ENCODE peak calls at places on chromosomes 11 and 22, in eight cellular contexts. I is HTR-8/SVneo; C is nucleus accumbens; A is astrocyte of the hippocampus; M is NCI-H1694; Y is heart right ventricle; Z is activated CD4-positive, alpha-beta T cell treated with anti-CD3 and anti-CD28 coated beads, Interleukin-2, amount 50 U/mL, for 1 hour; W is NCI-H1092 treated with DMSO at 0.1 percent for 48 hours. P is an unnamed sample.

GRCh38 chr11:121950160-121950559 is 165.9 kb downstream of the BLID start:
- DNase-seq in I (no peak), C (no peak), A (no peak), M (no peak), Y (no peak), Z (no peak), W (no peak), P (no peak)

GRCh38 chr11:35260342-35260985 is 121.5 kb downstream of the CD44 start:
- DNase-seq in I (no peak), C (no peak), A (peak), M (no peak), Y (no peak), Z (no peak), W (no peak), P (no peak)

GRCh38 chr22:47198801-47199251 is 436.4 kb downstream of the TBC1D22A start:
- DNase-seq in I (no peak), C (no peak), A (no peak), M (no peak), Y (no peak), Z (no peak), W (no peak), P (no peak)

GRCh38 chr11:108685419-108686161 is 20.7 kb downstream of the DDX10 start:
- DNase-seq in I (no peak), C (no peak), A (no peak), M (no peak), Y (no peak), Z (no peak), W (no peak), P (no peak)

GRCh38 chr22:33962409-33962808 is 42.1 kb upstream of the LARGE1 start:
- DNase-seq in I (no peak), C (no peak), A (no peak), M (no peak), Y (no peak), Z (no peak), W (no peak), P (no peak)

GRCh38 chr22:32023251-32023827 is 19.7 kb upstream of the SLC5A1 start:
- DNase-seq in I (no peak), C (no peak), A (no peak), M (no peak), Y (no peak), Z (no peak), W (no peak), P (no peak)

GRCh38 chr11:114166897-114167323 is 107.4 kb downstream of the ZBTB16 start:
- DNase-seq in I (peak), C (no peak), A (peak), M (peak), Y (no peak), Z (no peak), W (peak), P (no peak)

GRCh38 chr22:38193580-38193979 is 8.2 kb upstream of the MAFF start:
- DNase-seq in I (no peak), C (no peak), A (no peak), M (no peak), Y (peak), Z (no peak), W (no peak), P (no peak)

GRCh38 chr11:116837231-116838091 is at the start of gene APOA1:
- DNase-seq in I (no peak), C (no peak), A (peak), M (no peak), Y (peak), Z (no peak), W (no peak), P (peak)

GRCh38 chr11:113723706-113724246 is 17.7 kb upstream of the TMPRSS5 start:
- DNase-seq in I (no peak), C (no peak), A (no peak), M (no peak), Y (no peak), Z (no peak), W (no peak), P (no peak)

GRCh38 chr11:34754171-34754823 is 133.4 kb downstream of the EHF start:
- DNase-seq in I (no peak), C (no peak), A (no peak), M (no peak), Y (no peak), Z (no peak), W (no peak), P (no peak)

GRCh38 chr22:37999640-38000272 is 15.4 kb upstream of the SOX10 start:
- DNase-seq in I (peak), C (peak), A (peak), M (peak), Y (no peak), Z (no peak), W (no peak), P (no peak)

GRCh38 chr11:31500560-31500959 is 8.9 kb downstream of the IMMP1L start:
- DNase-seq in I (no peak), C (no peak), A (no peak), M (no peak), Y (no peak), Z (no peak), W (no peak), P (no peak)

GRCh38 chr11:27722945-27723344 is 22.7 kb upstream of the BDNF start:
- DNase-seq in I (peak), C (no peak), A (peak), M (no peak), Y (no peak), Z (no peak), W (peak), P (peak)

GRCh38 chr11:67119577-67120391 is 721 bp downstream of the KDM2A start:
- DNase-seq in I (no peak), C (peak), A (peak), M (no peak), Y (peak), Z (peak), W (peak), P (peak)

GRCh38 chr11:122983438-122984185 is 2.0 kb upstream of the BSX start:
- DNase-seq in I (no peak), C (no peak), A (no peak), M (no peak), Y (no peak), Z (no peak), W (peak), P (peak)

GRCh38 chr11:114291381-114291780 is 4.8 kb upstream of the NNMT start:
- DNase-seq in I (no peak), C (no peak), A (peak), M (no peak), Y (no peak), Z (no peak), W (no peak), P (no peak)

P was measured in neural progenitor cell.